ENCODE peak calls at places on chromosomes 6 and 20, in four cellular contexts. One of them, this sample, is unnamed.

GRCh38 chr6:108492131-108492766 is 68.5 kb upstream of the FOXO3 start:
- DNase-seq in transverse colon: no peak
- DNase-seq in tibial nerve: no peak
- DNase-seq in body of pancreas: no peak
- DNase-seq in this sample: no peak

GRCh38 chr6:144659202-144659731 is 374.1 kb downstream of the UTRN start:
- DNase-seq in transverse colon: peak; percentile 25
- DNase-seq in tibial nerve: no peak
- DNase-seq in body of pancreas: peak; percentile 42
- DNase-seq in this sample: no peak

GRCh38 chr6:6932341-6932740 is 175.4 kb upstream of the RREB1 start:
- DNase-seq in body of pancreas: no peak
- DNase-seq in tibial nerve: no peak
- DNase-seq in transverse colon: no peak
- DNase-seq in this sample: no peak

GRCh38 chr6:159043236-159043635 is 1.6 kb downstream of the TAGAP start:
- DNase-seq in tibial nerve: no peak
- DNase-seq in transverse colon: no peak
- DNase-seq in body of pancreas: no peak
- DNase-seq in this sample: no peak

GRCh38 chr20:48738399-48739304 is 89.1 kb downstream of the PREX1 start:
- DNase-seq in body of pancreas: no peak
- DNase-seq in transverse colon: no peak
- DNase-seq in tibial nerve: no peak
- DNase-seq in this sample: peak; percentile 67

GRCh38 chr6:137309078-137309762 is 90.0 kb upstream of the IFNGR1 start:
- DNase-seq in transverse colon: peak; percentile 82
- DNase-seq in body of pancreas: peak; percentile 89
- DNase-seq in tibial nerve: peak; percentile 40
- DNase-seq in this sample: no peak

GRCh38 chr6:134315974-134316391 is 1.9 kb downstream of the SGK1 start:
- DNase-seq in transverse colon: no peak
- DNase-seq in body of pancreas: no peak
- DNase-seq in tibial nerve: no peak
- DNase-seq in this sample: no peak

GRCh38 chr6:105051941-105052471 is 95.1 kb downstream of the LIN28B start:
- DNase-seq in tibial nerve: no peak
- DNase-seq in transverse colon: no peak
- DNase-seq in body of pancreas: no peak
- DNase-seq in this sample: no peak

GRCh38 chr6:50217816-50218215 is 168.1 kb upstream of the DEFB112 start:
- DNase-seq in body of pancreas: no peak
- DNase-seq in transverse colon: no peak
- DNase-seq in tibial nerve: no peak
- DNase-seq in this sample: no peak

GRCh38 chr20:44129996-44130718 is 56.8 kb downstream of the JPH2 start:
- DNase-seq in transverse colon: no peak
- DNase-seq in tibial nerve: no peak
- DNase-seq in body of pancreas: no peak
- DNase-seq in this sample: no peak

GRCh38 chr20:45592574-45593189 is 13.6 kb upstream of the WFDC8 start:
- DNase-seq in body of pancreas: no peak
- DNase-seq in transverse colon: no peak
- DNase-seq in tibial nerve: no peak
- DNase-seq in this sample: no peak

GRCh38 chr20:57877995-57878394 is 168.2 kb upstream of the PMEPA1 start:
- DNase-seq in body of pancreas: no peak
- DNase-seq in tibial nerve: no peak
- DNase-seq in transverse colon: no peak
- DNase-seq in this sample: no peak

GRCh38 chr6:75893776-75894152 is 144.7 kb downstream of the MYO6 start:
- DNase-seq in body of pancreas: no peak
- DNase-seq in transverse colon: no peak
- DNase-seq in tibial nerve: no peak
- DNase-seq in this sample: no peak

GRCh38 chr6:163579111-163579879 is 164.8 kb downstream of the QKI start:
- DNase-seq in transverse colon: no peak
- DNase-seq in body of pancreas: no peak
- DNase-seq in tibial nerve: no peak
- DNase-seq in this sample: no peak

GRCh38 chr6:161274488-161274858 is 612 bp upstream of the AGPAT4 start:
- DNase-seq in transverse colon: no peak
- DNase-seq in body of pancreas: no peak
- DNase-seq in tibial nerve: no peak
- DNase-seq in this sample: no peak

GRCh38 chr6:125793863-125794262 is 3.1 kb downstream of the NCOA7 start:
- DNase-seq in transverse colon: no peak
- DNase-seq in tibial nerve: no peak
- DNase-seq in body of pancreas: no peak
- DNase-seq in this sample: no peak

GRCh38 chr20:64121586-64121985 is 14.2 kb upstream of the NPBWR2 start:
- DNase-seq in tibial nerve: no peak
- DNase-seq in transverse colon: no peak
- DNase-seq in body of pancreas: peak; percentile 2
- DNase-seq in this sample: no peak

GRCh38 chr6:130933712-130934200 is 106.5 kb downstream of the SMLR1 start:
- DNase-seq in body of pancreas: no peak
- DNase-seq in transverse colon: no peak
- DNase-seq in tibial nerve: no peak
- DNase-seq in this sample: no peak

GRCh38 chr6:113340371-113340770 is 516.8 kb upstream of the MARCKS start:
- DNase-seq in body of pancreas: no peak
- DNase-seq in transverse colon: no peak
- DNase-seq in tibial nerve: no peak
- DNase-seq in this sample: no peak

DNA sequence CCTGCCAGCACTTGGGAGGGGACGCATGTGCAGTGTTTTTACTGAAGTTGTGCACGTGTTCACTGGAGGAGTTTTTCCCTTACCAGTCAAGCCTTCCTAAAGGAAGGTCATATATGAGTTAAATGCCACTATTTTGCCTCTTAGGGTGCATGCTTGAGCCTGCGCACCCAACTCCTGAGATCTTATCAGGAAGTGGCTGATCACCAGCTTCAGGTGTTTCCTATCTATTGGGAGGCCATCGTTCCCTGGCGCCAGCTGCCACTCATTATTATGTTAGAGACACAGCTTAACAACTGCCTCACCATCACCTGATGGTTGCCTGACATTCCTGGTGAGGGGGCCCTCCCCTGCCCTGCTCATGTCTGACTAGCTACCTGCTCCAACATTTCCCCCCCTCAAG is 8.5 kb downstream of the ERVFRD-1 start:
- DNase-seq in transverse colon: no peak
- DNase-seq in tibial nerve: no peak
- DNase-seq in body of pancreas: no peak
- DNase-seq in this sample: no peak
- H3K4me1 ChIP-seq in transverse colon: no peaks in the 10 kb centered on the region
- H3K4me1 ChIP-seq in tibial nerve: peaks cover 4% of the 10 kb centered on the region
- H3K4me1 ChIP-seq in body of pancreas: no peaks in the 10 kb centered on the region
- H3K4me1 ChIP-seq in this sample: no peaks in the 10 kb centered on the region

GRCh38 chr6:92827104-92827503 is 592.3 kb downstream of the EPHA7 start:
- DNase-seq in tibial nerve: no peak
- DNase-seq in transverse colon: no peak
- DNase-seq in body of pancreas: no peak
- DNase-seq in this sample: no peak

GRCh38 chr6:92828786-92829185 is 590.6 kb downstream of the EPHA7 start:
- DNase-seq in body of pancreas: no peak
- DNase-seq in tibial nerve: no peak
- DNase-seq in transverse colon: no peak
- DNase-seq in this sample: no peak

DNA sequence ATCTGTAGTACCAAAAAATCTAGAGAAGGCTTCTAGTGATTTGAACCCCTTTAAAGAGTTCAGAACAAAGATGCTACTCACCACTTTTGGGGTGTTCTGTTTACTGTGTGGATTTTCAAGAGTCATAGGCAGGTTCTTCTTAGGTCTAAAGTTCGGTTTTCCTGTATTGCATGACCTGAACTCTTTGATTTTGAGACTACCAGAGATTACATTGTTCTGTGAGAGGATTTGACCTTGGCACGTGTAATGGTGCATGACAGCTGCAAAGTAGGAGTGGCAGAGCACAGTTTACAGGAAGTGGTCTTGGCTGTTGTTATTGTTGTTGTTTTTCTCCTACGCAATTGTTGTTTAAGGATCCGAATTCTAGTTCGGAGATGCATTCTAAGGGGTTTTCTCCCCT is 592.7 kb downstream of the EPHA7 start:
- DNase-seq in transverse colon: no peak
- DNase-seq in tibial nerve: no peak
- DNase-seq in body of pancreas: no peak
- DNase-seq in this sample: no peak
- H3K27ac ChIP-seq in transverse colon: no peak overlapping the region
- H3K27ac ChIP-seq in tibial nerve: no peak overlapping the region
- H3K27ac ChIP-seq in body of pancreas: no peak overlapping the region
- H3K27ac ChIP-seq in this sample: no peak overlapping the region

GRCh38 chr6:27290065-27290849 is 21.8 kb downstream of the POM121L2 start:
- DNase-seq in body of pancreas: no peak
- DNase-seq in transverse colon: no peak
- DNase-seq in tibial nerve: no peak
- DNase-seq in this sample: no peak
- H3K4me3 ChIP-seq in body of pancreas: no peak overlapping the region
- H3K4me3 ChIP-seq in transverse colon: no peak overlapping the region
- H3K4me3 ChIP-seq in tibial nerve: no peak overlapping the region
- H3K4me3 ChIP-seq in this sample: no peak overlapping the region

GRCh38 chr6:43910638-43911353 is 140.8 kb downstream of the VEGFA start:
- DNase-seq in body of pancreas: no peak
- DNase-seq in tibial nerve: no peak
- DNase-seq in transverse colon: no peak
- DNase-seq in this sample: no peak
- H3K4me1 ChIP-seq in body of pancreas: peaks cover 46% of the 10 kb centered on the region
- H3K4me1 ChIP-seq in tibial nerve: no peaks in the 10 kb centered on the region
- H3K4me1 ChIP-seq in transverse colon: no peaks in the 10 kb centered on the region
- H3K4me1 ChIP-seq in this sample: no peaks in the 10 kb centered on the region

DNA sequence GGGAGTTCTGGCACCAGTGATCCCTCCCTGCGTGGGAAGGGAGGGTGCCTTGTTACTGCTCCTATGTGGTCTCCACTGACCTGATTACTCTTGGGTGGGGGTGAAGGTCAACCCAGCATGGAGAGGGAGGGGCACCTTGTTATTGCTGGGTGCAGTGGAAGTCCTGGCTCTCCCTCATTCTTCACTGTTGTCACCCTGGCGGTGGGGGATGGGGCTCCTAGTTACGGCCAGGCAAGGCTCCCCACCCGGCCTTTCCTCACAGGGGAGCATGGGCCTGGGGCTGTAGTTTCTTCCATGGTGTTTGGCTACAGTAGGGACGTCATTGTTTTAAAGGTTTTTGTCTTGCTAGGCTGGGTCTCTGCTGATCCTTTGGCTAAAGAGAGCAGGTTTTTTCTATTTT is 40.8 kb downstream of the PACSIN1 start:
- DNase-seq in tibial nerve: no peak
- DNase-seq in body of pancreas: no peak
- DNase-seq in transverse colon: no peak
- DNase-seq in this sample: no peak
- H3K27ac ChIP-seq in tibial nerve: no peak overlapping the region
- H3K27ac ChIP-seq in body of pancreas: no peak overlapping the region
- H3K27ac ChIP-seq in transverse colon: no peak overlapping the region
- H3K27ac ChIP-seq in this sample: no peak overlapping the region

GRCh38 chr6:148780918-148781436 is 34.1 kb downstream of the UST start:
- DNase-seq in body of pancreas: no peak
- DNase-seq in transverse colon: no peak
- DNase-seq in tibial nerve: no peak
- DNase-seq in this sample: no peak
- H3K4me3 ChIP-seq in body of pancreas: no peak overlapping the region
- H3K4me3 ChIP-seq in transverse colon: no peak overlapping the region
- H3K4me3 ChIP-seq in tibial nerve: no peak overlapping the region
- H3K4me3 ChIP-seq in this sample: no peak overlapping the region

DNA sequence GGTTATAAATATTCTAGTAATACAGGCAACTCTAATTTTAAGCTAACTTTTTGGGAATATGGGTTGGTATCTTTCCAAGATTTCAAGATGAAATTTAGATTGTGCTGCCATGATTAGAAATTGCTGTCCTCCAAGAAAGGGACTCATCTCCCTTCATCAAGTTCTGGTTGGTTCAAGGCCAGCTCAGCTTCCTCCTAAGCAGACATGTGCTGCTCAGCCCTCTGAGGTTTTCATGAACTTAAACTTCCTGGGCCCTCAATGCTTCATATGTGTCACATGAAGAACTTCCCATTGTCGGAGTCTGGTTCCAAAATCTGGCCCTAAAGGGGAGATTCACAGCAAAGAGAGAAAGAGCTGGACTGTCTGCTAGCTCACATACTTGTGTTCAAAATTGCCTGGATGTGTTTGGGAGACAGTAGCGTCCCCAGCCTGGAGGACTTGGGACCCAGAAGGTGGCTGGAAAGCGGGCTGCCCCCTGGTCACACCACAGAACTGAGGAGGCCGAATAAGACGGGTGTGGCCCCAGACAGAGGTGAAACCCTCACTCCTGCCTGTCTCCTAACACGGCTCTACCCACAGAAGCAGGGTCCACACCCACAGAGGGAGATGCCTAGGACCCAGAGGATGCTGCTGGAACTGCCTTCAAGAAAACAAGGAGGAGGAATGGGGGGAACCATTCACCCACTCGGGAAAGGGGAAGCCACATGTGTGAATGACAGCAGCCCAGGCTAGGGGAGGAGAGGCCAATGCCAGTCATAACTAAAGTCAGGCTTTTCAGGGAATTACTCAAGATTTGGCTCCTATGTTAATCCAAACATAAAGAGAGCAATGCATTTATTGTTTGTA is 54.3 kb upstream of the GPR31 start:
- DNase-seq in body of pancreas: no peak
- DNase-seq in tibial nerve: no peak
- DNase-seq in transverse colon: no peak
- DNase-seq in this sample: no peak
- H3K4me1 ChIP-seq in body of pancreas: peaks cover 3% of the 10 kb centered on the region
- H3K4me1 ChIP-seq in tibial nerve: no peaks in the 10 kb centered on the region
- H3K4me1 ChIP-seq in transverse colon: peaks cover 3% of the 10 kb centered on the region
- H3K4me1 ChIP-seq in this sample: no peaks in the 10 kb centered on the region

This sample was measured in CD8-positive, alpha-beta T cell.